ENCODE peak calls at places on chromosomes 2 and 18, in nine cellular contexts. Q, U, M, A, J, K, T, E and L are unnamed samples.

GRCh38 chr2:12326449-12327190 is 390.1 kb upstream of the TRIB2 start:
- DNase-seq in T (no peak), K (no peak), Q (no peak), A (peak; percentile 47), E (no peak), U (no peak), J (no peak), M (no peak), L (no peak)

GRCh38 chr2:49248506-49248905 is 94.2 kb upstream of the FSHR start:
- DNase-seq in J (no peak), A (no peak), U (no peak), K (peak; percentile 95), M (no peak), T (peak; percentile 78), Q (peak; percentile 91), E (no peak), L (no peak)

GRCh38 chr2:219447242-219448098 is 12.8 kb downstream of the SPEG start:
- DNase-seq in K (no peak), Q (no peak), U (no peak), T (no peak), E (no peak), A (no peak), J (no peak), M (no peak), L (no peak)

GRCh38 chr18:77012751-77013550 is 119.6 kb downstream of the MBP start:
- DNase-seq in U (no peak), T (peak; percentile 74), J (no peak), K (no peak), Q (no peak), M (no peak), A (no peak), E (no peak), L (no peak)

GRCh38 chr2:8303322-8303832 is 378.5 kb upstream of the ID2 start:
- DNase-seq in T (no peak), Q (no peak), J (no peak), A (no peak), U (no peak), M (peak; percentile 54), E (peak; percentile 80), K (peak; percentile 71), L (no peak)

GRCh38 chr18:54030434-54030833 is 194.0 kb downstream of the MBD2 start:
- DNase-seq in U (no peak), J (no peak), E (no peak), M (no peak), A (no peak), Q (no peak), T (no peak), K (no peak), L (no peak)

GRCh38 chr2:204885747-204886146 is 340.5 kb downstream of the PARD3B start:
- DNase-seq in J (peak; percentile 49), M (no peak), U (no peak), E (no peak), T (no peak), K (no peak), A (peak; percentile 49), Q (no peak), L (no peak)

GRCh38 chr2:31090188-31090587 is 48.1 kb downstream of the GALNT14 start:
- DNase-seq in K (no peak), A (no peak), Q (no peak), J (no peak), E (no peak), M (no peak), T (peak; percentile 28), U (no peak), L (no peak)

GRCh38 chr2:161556440-161556839 is 67.8 kb upstream of the SLC4A10 start:
- DNase-seq in K (no peak), A (no peak), E (no peak), M (no peak), J (no peak), Q (no peak), U (no peak), T (no peak), L (no peak)

GRCh38 chr2:1745171-1746023 is 1.1 kb upstream of the PXDN start:
- DNase-seq in A (no peak), Q (no peak), E (no peak), M (no peak), K (no peak), T (no peak), J (no peak), U (peak; percentile 36), L (no peak)

GRCh38 chr2:197145471-197146056 is 165.0 kb downstream of the ANKRD44 start:
- DNase-seq in Q (no peak), T (peak; percentile 42), J (no peak), U (no peak), E (no peak), A (no peak), K (no peak), M (no peak), L (no peak)

GRCh38 chr18:60982958-60983357 is 350.3 kb upstream of the CDH20 start:
- DNase-seq in A (no peak), T (no peak), J (no peak), E (no peak), Q (no peak), U (no peak), M (no peak), K (no peak), L (no peak)

GRCh38 chr2:224360801-224361251 is 41.1 kb downstream of the FAM124B start:
- DNase-seq in T (peak; percentile 40), J (no peak), U (no peak), E (no peak), A (no peak), K (no peak), Q (no peak), M (no peak), L (no peak)

GRCh38 chr2:239249781-239250180 is 151.0 kb downstream of the HDAC4 start:
- DNase-seq in A (no peak), T (no peak), J (peak; percentile 73), E (no peak), Q (no peak), M (peak; percentile 63), U (no peak), K (no peak), L (no peak)

GRCh38 chr2:61853086-61853847 is 593 bp downstream of the FAM161A start:
- DNase-seq in M (peak; percentile 23), K (no peak), J (no peak), U (no peak), A (peak; percentile 41), T (peak; percentile 10), Q (no peak), E (peak; percentile 65), L (no peak)

GRCh38 chr2:134258684-134259408 is 5.0 kb downstream of the MGAT5 start:
- DNase-seq in Q (no peak), A (no peak), T (no peak), K (no peak), M (no peak), U (no peak), J (no peak), E (peak; percentile 67), L (no peak)

GRCh38 chr2:177352441-177353070 is 40.0 kb upstream of the AGPS start:
- DNase-seq in E (no peak), Q (no peak), U (no peak), T (peak; percentile 42), M (no peak), A (no peak), K (no peak), J (no peak), L (no peak)

DNA sequence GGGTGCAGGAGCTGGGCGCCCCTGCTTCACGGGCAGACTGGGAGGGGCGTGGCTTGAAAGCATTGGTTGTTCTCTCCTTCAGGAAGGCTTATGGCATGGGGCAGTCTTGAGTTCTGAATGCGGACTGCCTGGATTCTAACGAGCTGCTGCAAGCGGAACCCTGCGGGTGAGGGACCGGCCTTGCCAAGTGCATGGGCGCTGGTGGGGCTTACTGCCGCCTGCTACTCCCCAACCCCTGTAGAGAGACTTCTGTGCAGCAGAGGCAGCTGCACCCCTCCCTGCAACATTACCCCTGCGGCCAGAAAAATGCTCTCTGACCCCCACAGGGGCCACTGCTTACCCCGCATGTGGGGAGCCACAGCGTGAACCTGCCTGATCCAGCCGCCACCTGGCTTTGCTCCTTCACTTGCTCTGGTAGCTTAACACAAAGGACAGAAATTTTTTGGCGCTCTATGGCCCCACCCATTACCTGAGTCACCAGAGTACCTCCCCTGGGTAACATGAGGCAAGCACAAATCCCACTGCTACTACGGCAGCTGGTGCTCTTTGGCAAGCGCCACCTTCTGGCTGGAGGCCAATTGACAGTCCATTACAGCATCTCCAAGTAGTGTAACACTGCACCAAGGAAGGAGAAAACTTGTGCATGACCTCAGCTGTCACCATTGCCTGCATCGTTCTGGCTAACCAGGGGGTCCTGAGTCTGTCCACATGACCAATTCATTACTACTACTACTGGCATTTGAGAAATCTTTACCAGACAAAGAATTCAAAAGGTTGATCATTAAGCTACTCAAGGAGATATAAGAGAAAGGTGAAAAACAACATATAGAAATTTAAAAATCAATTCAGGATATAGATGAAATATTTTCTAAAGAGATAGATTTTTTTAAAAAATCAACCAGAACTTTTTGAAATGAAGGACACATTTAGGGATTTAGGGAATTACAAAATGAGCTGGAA is 35.4 kb downstream of the MYL12B start:
- DNase-seq in Q (peak; percentile 37), K (peak; percentile 74), M (peak; percentile 97), J (peak; percentile 83), T (peak; percentile 95), E (peak; percentile 94), U (peak; percentile 85), A (peak; percentile 87), L (peak; percentile 88)
- TF ChIP-seq CTCF in Q (no peak), K (peak; percentile 51), M (peak; percentile 49), J (peak; percentile 73), T (peak; percentile 85), E (peak; percentile 95), U (peak; percentile 40), A (peak; percentile 96), L (peak; percentile 94)

GRCh38 chr2:113876503-113877387 is 13.1 kb upstream of the ACTR3 start:
- DNase-seq in J (peak; percentile 24), E (no peak), A (no peak), U (peak; percentile 49), T (peak; percentile 88), K (peak; percentile 53), M (peak; percentile 84), Q (no peak), L (no peak)
- TF ChIP-seq CTCF in J (no peak), E (no peak), A (no peak), U (no peak), T (no peak), K (no peak), M (no peak), Q (no peak), L (no peak)

GRCh38 chr2:140698736-140699135 is 1432.1 kb downstream of the LRP1B start:
- DNase-seq in K (no peak), M (no peak), J (no peak), E (no peak), A (no peak), T (peak; percentile 1), Q (no peak), U (no peak), L (no peak)

GRCh38 chr2:140696449-140696848 is 1434.4 kb downstream of the LRP1B start:
- DNase-seq in T (peak; percentile 46), K (no peak), J (no peak), M (no peak), Q (no peak), E (no peak), U (no peak), A (no peak), L (no peak)

GRCh38 chr2:140695163-140695562 is 1435.7 kb downstream of the LRP1B start:
- DNase-seq in K (no peak), T (peak; percentile 62), Q (no peak), M (no peak), E (no peak), A (peak; percentile 17), J (no peak), U (no peak), L (no peak)
- TF ChIP-seq CTCF in K (no peak), T (no peak), Q (no peak), M (no peak), E (no peak), A (no peak), J (no peak), U (no peak), L (no peak)

GRCh38 chr2:104412384-104412783 is 441.5 kb upstream of the POU3F3 start:
- DNase-seq in U (no peak), Q (no peak), M (peak; percentile 41), K (peak; percentile 24), T (peak; percentile 2), E (peak; percentile 53), A (peak; percentile 61), J (peak; percentile 39), L (peak; percentile 29)
- TF ChIP-seq CTCF in U (peak; percentile 61), Q (no peak), M (peak; percentile 65), K (peak; percentile 77), T (peak; percentile 28), E (peak; percentile 63), A (peak; percentile 90), J (peak; percentile 70), L (peak; percentile 72)